ENCODE peak calls at places on chromosome 18, in six cellular contexts. V is foreskin fibroblast; B is ascending aorta; G is stimulated activated CD8-positive, alpha-beta memory T cell treated with anti-CD3 and anti-CD28 coated beads, Interleukin-4, amount 100 ng/mL, for 4 hours; X is iPS DF 6.9; M is DMS 273 treated with DMSO at 0.1 percent for 48 hours. K is an unnamed sample.
A peak's percentile ranks its signal among the peaks of the same experiment; 100 is the strongest.

GRCh38 chr18:61471832-61472406 is 138.7 kb downstream of the CDH20 start:
- DNase-seq in V (no peak), B (no peak), G (no peak), X (no peak), M (no peak), K (no peak)

GRCh38 chr18:51614967-51615571 is 417.6 kb upstream of the MEX3C start:
- DNase-seq in V (no peak), B (no peak), G (no peak), X (no peak), M (no peak), K (no peak)

GRCh38 chr18:35581555-35582309 is at the start of gene GALNT1:
- DNase-seq in V (peak; percentile 10), B (no peak), G (no peak), X (no peak), M (no peak), K (no peak)

GRCh38 chr18:79503891-79504475 is 108.3 kb downstream of the NFATC1 start:
- DNase-seq in V (no peak), B (no peak), G (no peak), X (no peak), M (no peak), K (no peak)

GRCh38 chr18:58567453-58568196 is 61.3 kb downstream of the ALPK2 start:
- DNase-seq in V (peak; percentile 91), B (no peak), G (no peak), X (no peak), M (no peak), K (no peak)

GRCh38 chr18:79579807-79580480 is 99.7 kb upstream of the CTDP1 start:
- DNase-seq in V (no peak), B (no peak), G (no peak), X (no peak), M (no peak), K (no peak)

GRCh38 chr18:63146185-63146584 is 173.4 kb downstream of the BCL2 start:
- DNase-seq in V (no peak), B (no peak), G (no peak), X (no peak), M (no peak), K (no peak)

GRCh38 chr18:72119082-72119481 is 425.1 kb downstream of the CBLN2 start:
- DNase-seq in V (no peak), B (no peak), G (no peak), X (no peak), M (no peak), K (no peak)

GRCh38 chr18:22552899-22553460 is 135.3 kb upstream of the CTAGE1 start:
- DNase-seq in V (no peak), B (no peak), G (no peak), X (no peak), M (no peak), K (no peak)

GRCh38 chr18:50311573-50312106 is 24.1 kb upstream of the CXXC1 start:
- DNase-seq in V (no peak), B (no peak), G (no peak), X (no peak), M (no peak), K (no peak)

GRCh38 chr18:57397440-57397839 is 37.7 kb upstream of the ONECUT2 start:
- DNase-seq in V (peak; percentile 49), B (no peak), G (no peak), X (no peak), M (no peak), K (no peak)

GRCh38 chr18:2302628-2303516 is 268.4 kb downstream of the METTL4 start:
- DNase-seq in V (peak; percentile 28), B (no peak), G (no peak), X (no peak), M (no peak), K (no peak)

GRCh38 chr18:22844184-22844583 is 88.9 kb upstream of the RBBP8 start:
- DNase-seq in V (no peak), B (no peak), G (no peak), X (no peak), M (no peak), K (no peak)

GRCh38 chr18:11251229-11251890 is 102.0 kb upstream of the PIEZO2 start:
- DNase-seq in V (no peak), B (no peak), G (no peak), X (no peak), M (no peak), K (no peak)

GRCh38 chr18:26159353-26159752 is 25.7 kb downstream of the PSMA8 start:
- DNase-seq in V (no peak), B (no peak), G (no peak), X (no peak), M (peak; percentile 5), K (no peak)

GRCh38 chr18:58221060-58221725 is 177.2 kb downstream of the NEDD4L start:
- DNase-seq in V (peak; percentile 18), B (no peak), G (no peak), X (no peak), M (no peak), K (no peak)

GRCh38 chr18:5417342-5417741 is 121.8 kb upstream of the ZBTB14 start:
- DNase-seq in V (no peak), B (peak; percentile 23), G (no peak), X (no peak), M (no peak), K (peak; percentile 86)

GRCh38 chr18:62198259-62198658 is 11.2 kb downstream of the RELCH start:
- DNase-seq in V (no peak), B (no peak), G (no peak), X (no peak), M (no peak), K (no peak)

GRCh38 chr18:8673276-8674209 is 31.8 kb upstream of the MTCL1 start:
- DNase-seq in V (no peak), B (no peak), G (no peak), X (no peak), M (no peak), K (no peak)

K was measured in posterior cingulate gyrus.